ENCODE peak calls at places on chromosomes 1 and 21, in five cellular contexts. V is tibial nerve, Q is left ventricle myocardium inferior, X is endodermal cell, W is right lobe of liver. P is an unnamed sample.

GRCh38 chr1:175373786-175374623 is 181.4 kb upstream of the KIAA0040 start:
- DNase-seq in X (peak; percentile 92), V (no peak), Q (no peak), W (no peak), P (peak; percentile 11)

GRCh38 chr1:93723733-93724270 is 42.2 kb upstream of the BCAR3 start:
- DNase-seq in V (no peak), W (no peak), X (no peak), Q (no peak), P (no peak)

GRCh38 chr1:230906226-230906625 is 37.9 kb upstream of the C1orf198 start:
- DNase-seq in V (no peak), Q (no peak), X (no peak), W (no peak), P (no peak)

GRCh38 chr21:25179116-25179515 is 428.2 kb downstream of the MRPL39 start:
- DNase-seq in W (no peak), X (no peak), V (no peak), Q (no peak), P (no peak)

GRCh38 chr1:26378088-26378878 is 5.7 kb upstream of the ZNF683 start:
- DNase-seq in Q (no peak), V (no peak), W (no peak), X (no peak), P (peak; percentile 77)

GRCh38 chr1:10779841-10780240 is 16.6 kb downstream of the CASZ1 start:
- DNase-seq in X (no peak), V (no peak), W (peak; percentile 36), Q (no peak), P (peak; percentile 78)

GRCh38 chr1:101448018-101448417 is 211.2 kb downstream of the S1PR1 start:
- DNase-seq in Q (no peak), X (no peak), W (no peak), V (no peak), P (no peak)

GRCh38 chr1:205444300-205444930 is 11.4 kb downstream of the BLACAT1 start:
- DNase-seq in X (no peak), W (no peak), Q (no peak), V (no peak), P (no peak)

GRCh38 chr21:25664462-25665070 is 25.5 kb downstream of the JAM2 start:
- DNase-seq in Q (peak; percentile 22), X (no peak), W (no peak), V (peak; percentile 66), P (no peak)

GRCh38 chr1:10755977-10756521 is 40.4 kb downstream of the CASZ1 start:
- DNase-seq in W (no peak), Q (peak; percentile 74), X (no peak), V (no peak), P (peak; percentile 93)

GRCh38 chr1:14524816-14525215 is 73.7 kb upstream of the KAZN start:
- DNase-seq in W (no peak), Q (no peak), V (no peak), X (peak; percentile 3), P (no peak)

GRCh38 chr1:44673675-44674112 is 587 bp downstream of the TMEM53 start:
- DNase-seq in Q (no peak), W (no peak), V (no peak), X (no peak), P (no peak)

GRCh38 chr1:11948822-11949458 is 14.4 kb downstream of the PLOD1 start:
- DNase-seq in W (no peak), Q (no peak), X (no peak), V (no peak), P (no peak)

GRCh38 chr1:35190784-35191183 is 2.2 kb downstream of the SFPQ start:
- DNase-seq in W (no peak), V (no peak), Q (no peak), X (no peak), P (no peak)
- H3K4me1 ChIP-seq in W (peaks cover 10% of the 10 kb centered on the region), V (no peaks in the 10 kb centered on the region), Q (peaks cover 74% of the 10 kb centered on the region), X (peaks cover 5% of the 10 kb centered on the region), P (peaks cover 2% of the 10 kb centered on the region)

GRCh38 chr21:38266732-38267131 is 9.9 kb downstream of the KCNJ15 start:
- DNase-seq in Q (no peak), V (no peak), W (no peak), X (no peak), P (no peak)

GRCh38 chr21:38268859-38269566 is 12.2 kb downstream of the KCNJ15 start:
- DNase-seq in Q (no peak), W (no peak), V (no peak), X (no peak), P (no peak)

GRCh38 chr21:38269567-38269917 is 12.8 kb downstream of the KCNJ15 start:
- DNase-seq in Q (no peak), V (no peak), W (no peak), X (no peak), P (no peak)

GRCh38 chr21:38267136-38267535 is 10.3 kb downstream of the KCNJ15 start:
- DNase-seq in W (no peak), V (no peak), X (no peak), Q (no peak), P (no peak)

GRCh38 chr21:38267991-38268858 is 11.4 kb downstream of the KCNJ15 start:
- DNase-seq in Q (no peak), W (peak; percentile 58), X (no peak), V (no peak), P (peak; percentile 47)
- H3K4me3 ChIP-seq in Q (no peak overlapping the region), W (no peak overlapping the region), X (no peak overlapping the region), V (no peak overlapping the region), P (no peak overlapping the region)

GRCh38 chr1:21322681-21323016 is 32.4 kb upstream of the ECE1 start:
- DNase-seq in Q (no peak), W (no peak), X (peak; percentile 58), V (no peak), P (no peak)

GRCh38 chr1:21321963-21322680 is 31.9 kb upstream of the ECE1 start:
- DNase-seq in V (no peak), X (peak; percentile 83), W (no peak), Q (no peak), P (no peak)

GRCh38 chr1:21319447-21320407 is 29.5 kb upstream of the ECE1 start:
- DNase-seq in V (no peak), X (no peak), Q (no peak), W (no peak), P (no peak)

GRCh38 chr1:21318714-21319159 is 28.5 kb upstream of the ECE1 start:
- DNase-seq in W (no peak), Q (peak; percentile 93), V (peak; percentile 74), X (no peak), P (no peak)

DNA sequence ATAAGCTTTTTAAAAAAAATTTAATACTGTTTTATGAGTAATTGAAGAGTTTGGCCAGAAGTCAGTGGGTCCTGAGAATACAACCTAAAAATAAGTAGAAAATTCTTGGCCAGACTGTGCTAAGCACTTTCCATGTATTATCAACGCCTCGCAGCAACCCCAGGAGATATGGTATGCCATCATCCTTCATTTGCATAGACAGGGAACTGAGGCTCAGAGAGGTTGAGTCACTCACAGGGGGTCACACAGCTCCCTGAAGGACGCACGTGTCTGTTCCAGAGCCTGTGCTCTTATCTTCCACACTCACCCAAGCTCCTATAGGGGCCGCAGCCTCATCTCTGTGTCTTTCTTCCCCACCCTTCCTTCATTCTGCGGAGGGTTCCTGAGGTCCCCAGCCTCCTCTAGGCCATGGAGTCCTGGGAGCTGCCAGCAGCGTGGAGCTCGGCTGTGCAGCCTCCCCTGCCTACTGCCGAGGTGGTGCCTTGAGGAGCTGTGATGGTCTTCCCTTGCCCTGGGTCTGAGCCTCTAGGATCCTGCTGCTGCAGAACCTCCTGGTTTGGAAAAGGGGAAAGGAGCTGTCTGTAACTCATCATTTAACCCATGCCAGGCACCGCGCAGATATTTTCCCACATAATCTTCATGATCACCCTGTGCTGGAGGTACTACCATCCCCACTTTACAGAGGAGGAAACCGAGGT is 30.3 kb upstream of the ECE1 start:
- DNase-seq in V (no peak), W (no peak), X (no peak), Q (no peak), P (no peak)
- H3K4me1 ChIP-seq in V (no peaks in the 10 kb centered on the region), W (peaks cover 6% of the 10 kb centered on the region), X (peaks cover 48% of the 10 kb centered on the region), Q (peaks cover 98% of the 10 kb centered on the region), P (peaks cover 3% of the 10 kb centered on the region)

GRCh38 chr1:19479351-19480120 is 5.8 kb downstream of the CAPZB start:
- DNase-seq in W (no peak), X (no peak), Q (no peak), V (no peak), P (no peak)

GRCh38 chr1:19483261-19483660 is 2.1 kb downstream of the CAPZB start:
- DNase-seq in V (no peak), X (no peak), Q (no peak), W (no peak), P (no peak)

GRCh38 chr1:19480282-19480681 is 5.1 kb downstream of the CAPZB start:
- DNase-seq in X (no peak), V (no peak), W (no peak), Q (no peak), P (no peak)

GRCh38 chr1:19483691-19484090 is 1.6 kb downstream of the CAPZB start:
- DNase-seq in X (no peak), Q (no peak), W (no peak), V (no peak), P (no peak)

GRCh38 chr1:19481826-19482398 is 3.4 kb downstream of the CAPZB start:
- DNase-seq in V (no peak), Q (no peak), X (no peak), W (no peak), P (no peak)
- H3K4me3 ChIP-seq in V (no peak overlapping the region), Q (no peak overlapping the region), X (peak overlapping the region; percentile 90), W (no peak overlapping the region), P (no peak overlapping the region)

P was measured in small intestine.